ENCODE peak calls at places on chromosomes 3 and 15, in six cellular contexts. One of them, this sample, is unnamed.

GRCh38 chr3:154229217-154229590 is 95.1 kb downstream of the DHX36 start:
- DNase-seq in ELR: no peak
- DNase-seq in upper lobe of right lung: no peak
- DNase-seq in DMS 273 treated with DMSO at 0.1 percent for 48 hours: no peak
- DNase-seq in stimulated activated CD4-positive, alpha-beta T cell treated with anti-CD3 and anti-CD28 coated beads, Interleukin-1b, Interleukin-23, amount 100 ng/mL, for 4 hours: no peak
- DNase-seq in GM18507: no peak
- DNase-seq in this sample: no peak

GRCh38 chr15:45794768-45795486 is 160.1 kb downstream of the SQOR start:
- DNase-seq in stimulated activated CD4-positive, alpha-beta T cell treated with anti-CD3 and anti-CD28 coated beads, Interleukin-1b, Interleukin-23, amount 100 ng/mL, for 4 hours: no peak
- DNase-seq in ELR: no peak
- DNase-seq in DMS 273 treated with DMSO at 0.1 percent for 48 hours: no peak
- DNase-seq in GM18507: no peak
- DNase-seq in upper lobe of right lung: no peak
- DNase-seq in this sample: peak

GRCh38 chr3:111594781-111595180 is 365 bp downstream of the ZBED2 start:
- DNase-seq in GM18507: no peak
- DNase-seq in ELR: no peak
- DNase-seq in stimulated activated CD4-positive, alpha-beta T cell treated with anti-CD3 and anti-CD28 coated beads, Interleukin-1b, Interleukin-23, amount 100 ng/mL, for 4 hours: no peak
- DNase-seq in DMS 273 treated with DMSO at 0.1 percent for 48 hours: no peak
- DNase-seq in upper lobe of right lung: no peak
- DNase-seq in this sample: no peak

GRCh38 chr15:90907051-90907660 is 4.1 kb downstream of the MAN2A2 start:
- DNase-seq in ELR: no peak
- DNase-seq in GM18507: no peak
- DNase-seq in stimulated activated CD4-positive, alpha-beta T cell treated with anti-CD3 and anti-CD28 coated beads, Interleukin-1b, Interleukin-23, amount 100 ng/mL, for 4 hours: no peak
- DNase-seq in DMS 273 treated with DMSO at 0.1 percent for 48 hours: no peak
- DNase-seq in upper lobe of right lung: no peak
- DNase-seq in this sample: no peak

GRCh38 chr3:149291178-149291577 is 42.3 kb downstream of the TM4SF18 start:
- DNase-seq in DMS 273 treated with DMSO at 0.1 percent for 48 hours: no peak
- DNase-seq in upper lobe of right lung: no peak
- DNase-seq in GM18507: no peak
- DNase-seq in ELR: peak
- DNase-seq in stimulated activated CD4-positive, alpha-beta T cell treated with anti-CD3 and anti-CD28 coated beads, Interleukin-1b, Interleukin-23, amount 100 ng/mL, for 4 hours: no peak
- DNase-seq in this sample: peak

GRCh38 chr3:171867976-171868375 is 24.8 kb downstream of the TMEM212 start:
- DNase-seq in upper lobe of right lung: no peak
- DNase-seq in GM18507: no peak
- DNase-seq in DMS 273 treated with DMSO at 0.1 percent for 48 hours: no peak
- DNase-seq in ELR: peak
- DNase-seq in stimulated activated CD4-positive, alpha-beta T cell treated with anti-CD3 and anti-CD28 coated beads, Interleukin-1b, Interleukin-23, amount 100 ng/mL, for 4 hours: no peak
- DNase-seq in this sample: no peak

GRCh38 chr3:48215466-48215865 is 7.8 kb upstream of the CAMP start:
- DNase-seq in DMS 273 treated with DMSO at 0.1 percent for 48 hours: no peak
- DNase-seq in stimulated activated CD4-positive, alpha-beta T cell treated with anti-CD3 and anti-CD28 coated beads, Interleukin-1b, Interleukin-23, amount 100 ng/mL, for 4 hours: no peak
- DNase-seq in upper lobe of right lung: peak
- DNase-seq in ELR: no peak
- DNase-seq in GM18507: no peak
- DNase-seq in this sample: no peak

GRCh38 chr3:4021162-4021561 is 221.9 kb downstream of the LRRN1 start:
- DNase-seq in DMS 273 treated with DMSO at 0.1 percent for 48 hours: no peak
- DNase-seq in upper lobe of right lung: no peak
- DNase-seq in stimulated activated CD4-positive, alpha-beta T cell treated with anti-CD3 and anti-CD28 coated beads, Interleukin-1b, Interleukin-23, amount 100 ng/mL, for 4 hours: no peak
- DNase-seq in GM18507: no peak
- DNase-seq in ELR: no peak
- DNase-seq in this sample: no peak

GRCh38 chr3:112199622-112200316 is 66.7 kb upstream of the GCSAM start:
- DNase-seq in ELR: peak
- DNase-seq in DMS 273 treated with DMSO at 0.1 percent for 48 hours: no peak
- DNase-seq in stimulated activated CD4-positive, alpha-beta T cell treated with anti-CD3 and anti-CD28 coated beads, Interleukin-1b, Interleukin-23, amount 100 ng/mL, for 4 hours: no peak
- DNase-seq in GM18507: no peak
- DNase-seq in upper lobe of right lung: no peak
- DNase-seq in this sample: no peak

GRCh38 chr3:196650740-196651311 is 11.3 kb downstream of the NRROS start:
- DNase-seq in stimulated activated CD4-positive, alpha-beta T cell treated with anti-CD3 and anti-CD28 coated beads, Interleukin-1b, Interleukin-23, amount 100 ng/mL, for 4 hours: no peak
- DNase-seq in DMS 273 treated with DMSO at 0.1 percent for 48 hours: no peak
- DNase-seq in upper lobe of right lung: peak
- DNase-seq in GM18507: no peak
- DNase-seq in ELR: peak
- DNase-seq in this sample: peak

GRCh38 chr3:107545680-107546120 is 22.9 kb downstream of the BBX start:
- DNase-seq in stimulated activated CD4-positive, alpha-beta T cell treated with anti-CD3 and anti-CD28 coated beads, Interleukin-1b, Interleukin-23, amount 100 ng/mL, for 4 hours: no peak
- DNase-seq in DMS 273 treated with DMSO at 0.1 percent for 48 hours: no peak
- DNase-seq in GM18507: no peak
- DNase-seq in upper lobe of right lung: no peak
- DNase-seq in ELR: no peak
- DNase-seq in this sample: no peak

GRCh38 chr3:64491843-64492242 is 196.0 kb downstream of the ADAMTS9 start:
- DNase-seq in upper lobe of right lung: no peak
- DNase-seq in ELR: no peak
- DNase-seq in GM18507: no peak
- DNase-seq in stimulated activated CD4-positive, alpha-beta T cell treated with anti-CD3 and anti-CD28 coated beads, Interleukin-1b, Interleukin-23, amount 100 ng/mL, for 4 hours: no peak
- DNase-seq in DMS 273 treated with DMSO at 0.1 percent for 48 hours: no peak
- DNase-seq in this sample: no peak

GRCh38 chr3:116849261-116849688 is 139.7 kb downstream of the TUSC7 start:
- DNase-seq in stimulated activated CD4-positive, alpha-beta T cell treated with anti-CD3 and anti-CD28 coated beads, Interleukin-1b, Interleukin-23, amount 100 ng/mL, for 4 hours: no peak
- DNase-seq in GM18507: no peak
- DNase-seq in ELR: no peak
- DNase-seq in upper lobe of right lung: no peak
- DNase-seq in DMS 273 treated with DMSO at 0.1 percent for 48 hours: no peak
- DNase-seq in this sample: no peak

This sample was measured in dermis blood vessel endothelial cell.